ENCODE peak calls at places on chromosomes 13 and 19, in four cellular contexts. V is stimulated activated CD4-positive, alpha-beta T cell treated with anti-CD3 and anti-CD28 coated beads, Interleukin-15, amount 100 ng/mL, for 1 hour; S is ecto neural progenitor cell; U is pons. O is an unnamed sample.

GRCh38 chr19:2783781-2784145 is 690 bp upstream of the SGTA start:
- DNase-seq in V (no peak), U (no peak), S (no peak), O (no peak)

GRCh38 chr13:42750858-42751257 is 30.5 kb upstream of the FAM216B start:
- DNase-seq in S (no peak), U (no peak), V (no peak), O (no peak)

GRCh38 chr13:28590450-28590849 is 68.5 kb upstream of the POMP start:
- DNase-seq in S (no peak), V (no peak), U (no peak), O (no peak)

GRCh38 chr19:13747098-13747453 is 17.2 kb upstream of the MRI1 start:
- DNase-seq in V (no peak), U (no peak), S (no peak), O (no peak)

GRCh38 chr19:27964165-27964564 is 1248.8 kb downstream of the UQCRFS1 start:
- DNase-seq in U (no peak), V (no peak), S (no peak), O (no peak)

GRCh38 chr19:27392027-27392632 is 1820.8 kb downstream of the UQCRFS1 start:
- DNase-seq in V (no peak), S (no peak), U (no peak), O (no peak)

GRCh38 chr19:41995959-41996797 is 2.1 kb upstream of the ATP1A3 start:
- DNase-seq in S (peak; percentile 73), U (peak; percentile 17), V (no peak), O (peak; percentile 86)

GRCh38 chr19:44303305-44303704 is 1.5 kb downstream of the ZNF235 start:
- DNase-seq in V (no peak), U (no peak), S (no peak), O (no peak)

GRCh38 chr19:23787106-23787505 is 28.4 kb upstream of the ZNF681 start:
- DNase-seq in S (no peak), U (no peak), V (no peak), O (no peak)

GRCh38 chr13:100883453-100883852 is 208.9 kb upstream of the TMTC4 start:
- DNase-seq in V (no peak), U (peak; percentile 45), S (no peak), O (peak; percentile 8)

GRCh38 chr19:43470288-43470687 is 4.9 kb upstream of the LYPD3 start:
- DNase-seq in V (no peak), U (no peak), S (no peak), O (no peak)

GRCh38 chr19:52230685-52231084 is 38.7 kb upstream of the ZNF766 start:
- DNase-seq in U (no peak), S (no peak), V (no peak), O (no peak)

GRCh38 chr19:1774999-1775772 is 21.9 kb downstream of the ONECUT3 start:
- DNase-seq in V (no peak), U (no peak), S (no peak), O (no peak)

GRCh38 chr19:49921871-49922755 is 6.9 kb upstream of the ATF5 start:
- DNase-seq in V (no peak), U (no peak), S (no peak), O (no peak)

GRCh38 chr19:11982526-11982925 is 17.7 kb downstream of the ZNF763 start:
- DNase-seq in V (no peak), S (no peak), U (no peak), O (no peak)

GRCh38 chr13:110916671-110917142 is 1.8 kb upstream of the ANKRD10 start:
- DNase-seq in V (no peak), S (no peak), U (no peak), O (no peak)

GRCh38 chr13:97810152-97810551 is 143.3 kb upstream of the IPO5 start:
- DNase-seq in V (no peak), U (peak; percentile 41), S (no peak), O (peak; percentile 24)

GRCh38 chr19:855142-855541 is 3.0 kb downstream of the ELANE start:
- DNase-seq in S (no peak), U (no peak), V (no peak), O (no peak)

GRCh38 chr13:98313938-98314292 is 136.8 kb upstream of the RNF113B start:
- DNase-seq in U (no peak), V (no peak), S (no peak), O (no peak)

GRCh38 chr19:6279931-6280591 is at the start of gene MLLT1:
- DNase-seq in V (peak; percentile 91), U (peak; percentile 93), S (peak; percentile 98), O (peak; percentile 97)

GRCh38 chr13:103134271-103134670 is 68.1 kb upstream of the SLC10A2 start:
- DNase-seq in S (no peak), V (no peak), U (no peak), O (no peak)

O was measured in G401.